ENCODE peak calls at places on chromosome 14, in four cellular contexts. K, P, N and S are unnamed samples.

GRCh38 chr14:51180577-51180976 is 59.5 kb upstream of the TMX1 start:
- DNase-seq in K (no peak), P (no peak), N (no peak), S (no peak)

GRCh38 chr14:54622189-54622958 is 55.4 kb downstream of the SAMD4A start:
- DNase-seq in K (no peak), P (no peak), N (no peak), S (no peak)

GRCh38 chr14:73896521-73896920 is 9.9 kb downstream of the ZNF410 start:
- DNase-seq in K (no peak), P (no peak), N (no peak), S (no peak)

GRCh38 chr14:85798852-85799251 is 268.9 kb downstream of the FLRT2 start:
- DNase-seq in K (no peak), P (no peak), N (no peak), S (no peak)

GRCh38 chr14:21256539-21257394 is 12.5 kb downstream of the HNRNPC start:
- DNase-seq in K (no peak), P (no peak), N (no peak), S (no peak)

GRCh38 chr14:100317897-100318808 is 5.0 kb upstream of the SLC25A47 start:
- DNase-seq in K (peak), P (peak), N (peak), S (peak)

GRCh38 chr14:101845496-101845895 is 84.0 kb downstream of the PPP2R5C start:
- DNase-seq in K (no peak), P (no peak), N (no peak), S (no peak)

GRCh38 chr14:61321385-61322010 is at the start of gene PRKCH:
- DNase-seq in K (peak), P (peak), N (peak), S (peak)

GRCh38 chr14:29734732-29735131 is 192.9 kb downstream of the PRKD1 start:
- DNase-seq in K (no peak), P (no peak), N (no peak), S (no peak)

GRCh38 chr14:85439696-85440328 is 90.1 kb upstream of the FLRT2 start:
- DNase-seq in K (no peak), P (peak), N (no peak), S (no peak)

GRCh38 chr14:31568671-31569070 is 7.5 kb downstream of the NUBPL start:
- DNase-seq in K (no peak), P (no peak), N (no peak), S (no peak)

GRCh38 chr14:40119765-40120164 is 687.5 kb upstream of the FBXO33 start:
- DNase-seq in K (no peak), P (no peak), N (no peak), S (no peak)

GRCh38 chr14:104435147-104436046 is 144.2 kb upstream of the C14orf180 start:
- DNase-seq in K (no peak), P (no peak), N (peak), S (no peak)

GRCh38 chr14:86333506-86333905 is 803.6 kb downstream of the FLRT2 start:
- DNase-seq in K (no peak), P (no peak), N (no peak), S (no peak)

GRCh38 chr14:98077176-98077575 is 1194.8 kb downstream of the BCL11B start:
- DNase-seq in K (no peak), P (no peak), N (no peak), S (no peak)

GRCh38 chr14:22982477-22983245 is at the start of gene AJUBA:
- DNase-seq in K (peak), P (peak), N (peak), S (peak)

GRCh38 chr14:74612346-74613021 is 447 bp upstream of the LTBP2 start:
- DNase-seq in K (peak), P (peak), N (peak), S (peak)

GRCh38 chr14:76277586-76278130 is 98.3 kb upstream of the ESRRB start:
- DNase-seq in K (no peak), P (no peak), N (no peak), S (no peak)

GRCh38 chr14:51251486-51251885 is 11.4 kb downstream of the TMX1 start:
- DNase-seq in K (no peak), P (peak), N (no peak), S (no peak)

GRCh38 chr14:100305446-100306255 is 593 bp downstream of the SLC25A29 start:
- DNase-seq in K (peak), P (no peak), N (peak), S (peak)

GRCh38 chr14:51869426-51870113 is 9.2 kb downstream of the GNG2 start:
- DNase-seq in K (no peak), P (no peak), N (no peak), S (no peak)

GRCh38 chr14:95413289-95414215 is 93.8 kb upstream of the CLMN start:
- DNase-seq in K (no peak), P (no peak), N (no peak), S (no peak)

GRCh38 chr14:70186826-70187483 is 1.8 kb downstream of the SLC8A3 start:
- DNase-seq in K (no peak), P (no peak), N (no peak), S (no peak)

GRCh38 chr14:19800282-19801117 is 3.1 kb upstream of the OR4N2 start:
- DNase-seq in K (no peak), P (no peak), N (no peak), S (no peak)

GRCh38 chr14:89041245-89041585 is 216.8 kb downstream of the TTC8 start:
- DNase-seq in K (peak), P (no peak), N (no peak), S (peak)
- H3K4me3 ChIP-seq in K (peak), P (peak), N (peak), S (no peak)

DNA sequence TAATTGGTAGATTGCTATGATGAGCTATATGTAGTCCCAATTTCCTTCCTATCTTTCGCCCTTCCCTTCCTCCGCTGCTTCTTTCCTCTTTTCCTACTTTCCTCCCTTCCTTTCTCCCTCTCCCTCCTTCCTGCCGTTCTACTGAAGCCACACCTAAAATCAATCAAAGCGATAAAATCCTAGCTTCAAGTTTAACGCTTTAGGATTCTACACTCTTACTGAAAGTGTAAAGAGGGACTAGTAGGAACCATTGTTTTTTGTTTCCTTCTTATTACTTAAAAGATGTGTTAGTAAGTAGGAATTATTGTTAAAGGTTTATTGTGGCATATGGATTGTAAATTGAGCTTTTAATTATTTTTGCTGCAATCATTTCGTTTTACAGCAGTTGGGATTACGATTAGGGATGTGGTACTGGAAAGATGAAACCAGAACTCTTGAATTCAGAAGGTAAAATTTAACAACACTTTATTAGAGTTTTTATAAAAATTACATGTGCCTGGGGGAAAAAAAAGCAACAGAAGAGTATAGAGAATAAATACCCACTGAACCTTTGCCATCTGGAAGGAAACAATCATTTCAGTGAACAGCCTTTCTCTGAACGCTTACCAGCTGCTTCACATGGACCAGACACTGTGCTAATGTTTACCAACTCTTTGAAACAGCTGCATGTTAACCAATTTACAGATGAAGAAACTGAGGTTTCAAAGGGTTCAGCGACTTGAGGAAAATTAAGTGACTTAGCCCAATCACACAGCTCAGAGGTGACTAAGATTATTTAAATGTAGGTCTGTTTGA is 975 bp downstream of the PPP1R36 start:
- DNase-seq in K (no peak), P (no peak), N (no peak), S (no peak)
- H3K4me3 ChIP-seq in K (peak), P (no peak), N (peak), S (no peak)

DNA sequence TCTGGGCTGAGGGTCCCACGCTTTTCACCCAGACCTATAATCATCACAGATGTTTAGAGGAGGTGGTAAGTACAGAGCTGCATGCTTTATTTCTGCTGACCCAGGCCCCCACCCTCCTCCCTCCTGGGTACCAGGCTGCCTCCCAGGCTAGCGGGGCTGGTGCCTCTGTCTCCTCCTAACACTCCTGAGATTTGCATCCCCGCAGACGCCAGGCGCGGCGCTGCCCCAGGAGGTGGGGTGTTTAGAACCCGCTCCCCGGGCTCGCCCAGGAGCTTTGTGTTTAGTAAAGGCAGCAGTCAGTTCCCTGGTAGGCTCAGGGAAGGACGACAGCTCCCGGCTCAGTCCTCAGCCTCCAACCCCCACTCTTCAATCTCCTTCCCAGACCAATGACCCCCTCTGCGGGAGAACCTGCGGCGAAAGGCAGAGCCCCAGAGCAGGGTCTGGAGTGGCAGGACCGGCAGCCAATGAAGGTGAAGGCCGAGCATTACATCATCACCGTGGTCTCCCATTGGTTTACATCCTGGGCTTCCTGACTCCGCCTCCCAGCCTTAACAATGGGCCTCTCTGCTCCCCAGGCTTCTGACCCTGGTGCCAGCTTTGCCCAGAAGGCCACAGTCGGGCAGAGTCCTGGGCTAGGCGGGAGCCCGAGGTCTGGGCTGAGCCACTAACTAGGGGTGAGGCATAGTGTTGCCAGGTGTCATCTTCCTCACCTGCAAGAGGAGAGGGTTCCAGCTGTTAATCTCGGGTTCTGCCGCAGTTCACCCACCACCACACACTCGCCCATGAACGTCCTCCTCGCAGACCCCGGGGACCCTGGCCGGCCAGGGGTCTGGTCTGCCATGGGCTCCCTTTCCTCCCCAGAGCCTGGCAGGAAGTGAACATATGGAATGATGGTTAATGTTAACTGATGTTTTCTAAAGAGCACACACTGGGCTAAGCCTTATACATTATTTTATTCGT is 57.5 kb downstream of the CALM1 start:
- DNase-seq in K (peak), P (peak), N (peak), S (peak)
- H3K4me3 ChIP-seq in K (peak), P (peak), N (peak), S (no peak)

GRCh38 chr14:36659010-36659821 is 2.4 kb upstream of the PAX9 start:
- DNase-seq in K (no peak), P (no peak), N (no peak), S (no peak)
- H3K4me3 ChIP-seq in K (no peak), P (no peak), N (no peak), S (no peak)

GRCh38 chr14:67623114-67623513 is 3.4 kb downstream of the ARG2 start:
- DNase-seq in K (no peak), P (peak), N (no peak), S (peak)
- H3K4me3 ChIP-seq in K (no peak), P (no peak), N (no peak), S (no peak)

DNA sequence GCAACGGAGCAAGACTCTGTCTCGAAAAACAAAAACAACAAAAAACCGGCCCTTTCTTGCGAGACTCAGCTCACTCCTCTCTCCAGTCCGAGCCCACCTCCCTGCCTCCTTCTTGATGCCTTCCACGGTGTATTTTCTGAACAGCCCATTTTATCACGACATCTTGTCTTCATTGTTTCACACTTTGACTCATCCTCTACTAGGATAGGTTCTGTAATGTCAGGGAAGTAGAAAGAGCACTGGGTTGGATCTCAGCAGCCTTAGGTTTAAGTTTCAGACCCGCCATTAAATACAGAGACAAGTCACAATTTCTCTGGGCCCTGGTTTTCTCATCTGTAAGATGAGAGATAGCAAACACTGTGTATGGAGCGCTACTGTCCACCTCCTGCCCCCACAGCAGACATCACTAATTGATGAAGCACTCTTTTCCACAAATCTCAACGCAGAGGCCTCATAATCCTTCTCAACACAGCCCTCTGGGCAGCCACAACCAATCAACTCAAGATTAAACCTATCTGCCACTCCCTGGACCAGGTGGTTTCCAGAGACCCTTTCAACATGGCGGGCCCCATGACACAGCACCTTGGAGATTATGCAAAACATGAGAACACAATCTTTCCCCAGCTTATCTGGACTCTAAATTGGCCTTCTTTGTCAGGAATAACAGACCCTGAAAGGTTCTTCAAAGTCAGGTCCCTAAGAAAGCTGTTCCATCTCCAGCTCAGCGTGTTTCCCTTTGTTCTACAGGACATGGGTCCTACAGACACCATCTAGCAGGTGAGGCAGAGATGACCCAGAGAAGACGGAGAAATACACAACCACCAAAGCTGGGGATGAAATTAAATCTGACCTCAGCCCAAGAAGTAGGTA is 35.6 kb downstream of the CCDC88C start:
- DNase-seq in K (no peak), P (no peak), N (no peak), S (no peak)
- H3K4me3 ChIP-seq in K (no peak), P (no peak), N (no peak), S (no peak)